ENCODE peak calls at places on chromosomes 7 and 10, in seven cellular contexts. R is Right ventricle myocardium inferior, X is cardiac fibroblast, A is activated gamma-delta T cell treated with Interleukin-2 at 50 U/mL for 16 hours, F is AG04450, D is NCI-H2227 treated with DMSO at 0.1 percent for 48 hours, N is anterior cingulate cortex. E is an unnamed sample.

GRCh38 chr7:105802611-105803520 is 73.5 kb downstream of the ATXN7L1 start:
- DNase-seq in F (no peak), R (no peak), D (no peak), X (no peak), A (no peak), N (no peak), E (no peak)

GRCh38 chr7:131219277-131220041 is 108.2 kb upstream of the MKLN1 start:
- DNase-seq in A (no peak), D (no peak), N (peak), X (peak), R (peak), F (no peak), E (no peak)

GRCh38 chr7:25149844-25150243 is 24.8 kb upstream of the CYCS start:
- DNase-seq in A (no peak), X (no peak), R (no peak), D (no peak), N (no peak), F (no peak), E (no peak)

GRCh38 chr7:2894118-2894940 is 50.2 kb upstream of the GNA12 start:
- DNase-seq in F (no peak), N (no peak), A (peak), D (no peak), X (no peak), R (no peak), E (no peak)

GRCh38 chr7:123974326-123974908 is 49.4 kb downstream of the SPAM1 start:
- DNase-seq in A (no peak), R (no peak), D (no peak), F (no peak), X (no peak), N (no peak), E (no peak)

GRCh38 chr7:12322903-12323300 is 80.8 kb downstream of the VWDE start:
- DNase-seq in R (no peak), N (no peak), X (no peak), A (no peak), F (no peak), D (no peak), E (no peak)

GRCh38 chr10:31426425-31426824 is 107.4 kb downstream of the ZEB1 start:
- DNase-seq in A (no peak), N (no peak), R (no peak), F (peak), X (peak), D (no peak), E (peak)

GRCh38 chr10:79948976-79949722 is at the start of gene SFTPD:
- DNase-seq in R (no peak), A (no peak), F (no peak), X (peak), D (no peak), N (no peak), E (no peak)

GRCh38 chr10:76717141-76717540 is 920.5 kb downstream of the KCNMA1 start:
- DNase-seq in N (no peak), X (peak), A (no peak), D (no peak), R (no peak), F (no peak), E (peak)

GRCh38 chr10:105837951-105838350 is 1196.9 kb downstream of the SORCS3 start:
- DNase-seq in D (no peak), A (no peak), R (no peak), F (no peak), N (no peak), X (peak), E (peak)

GRCh38 chr10:86423739-86424138 is 57.1 kb upstream of the GRID1 start:
- DNase-seq in A (no peak), F (no peak), N (no peak), X (no peak), R (no peak), D (no peak), E (no peak)

GRCh38 chr7:28144266-28144665 is 36.3 kb downstream of the JAZF1 start:
- DNase-seq in R (no peak), N (peak), F (no peak), D (peak), A (no peak), X (no peak), E (no peak)

GRCh38 chr7:129252133-129252532 is 27.3 kb downstream of the AHCYL2 start:
- DNase-seq in X (no peak), R (no peak), N (no peak), A (no peak), D (no peak), F (no peak), E (no peak)

GRCh38 chr10:90674927-90675326 is 182.9 kb downstream of the HTR7 start:
- DNase-seq in R (no peak), X (peak), A (no peak), N (no peak), F (peak), D (no peak), E (peak)

GRCh38 chr7:51033722-51034530 is 251.2 kb upstream of the GRB10 start:
- DNase-seq in N (no peak), X (no peak), R (no peak), F (no peak), D (no peak), A (no peak), E (no peak)

GRCh38 chr10:24457661-24458318 is 248.9 kb downstream of the KIAA1217 start:
- DNase-seq in R (no peak), N (no peak), D (no peak), A (no peak), X (peak), F (no peak), E (no peak)

GRCh38 chr10:14325325-14325955 is 5.3 kb downstream of the FRMD4A start:
- DNase-seq in A (peak), F (no peak), N (no peak), D (no peak), X (peak), R (no peak), E (no peak)

GRCh38 chr7:148306759-148307158 is 283.8 kb upstream of the C7orf33 start:
- DNase-seq in F (no peak), N (no peak), D (no peak), X (no peak), R (no peak), A (no peak), E (no peak)

GRCh38 chr10:105239311-105240215 is 598.5 kb downstream of the SORCS3 start:
- DNase-seq in F (no peak), X (no peak), R (no peak), D (no peak), N (no peak), A (no peak), E (no peak)

GRCh38 chr10:85612378-85612775 is 754.2 kb downstream of the GRID1 start:
- DNase-seq in D (no peak), F (no peak), X (no peak), N (no peak), A (peak), R (no peak), E (no peak)

GRCh38 chr10:114686013-114686412 is 27.9 kb upstream of the ABLIM1 start:
- DNase-seq in A (no peak), X (no peak), F (no peak), R (no peak), D (no peak), N (no peak), E (no peak)

GRCh38 chr7:158257001-158257400 is 330.6 kb downstream of the PTPRN2 start:
- DNase-seq in F (no peak), X (no peak), N (no peak), R (no peak), A (no peak), D (no peak), E (no peak)

GRCh38 chr7:157271315-157271990 is 65.4 kb upstream of the DNAJB6 start:
- DNase-seq in R (no peak), X (peak), D (no peak), F (no peak), N (no peak), A (no peak), E (no peak)

GRCh38 chr7:151599401-151600227 is 79.9 kb upstream of the RHEB start:
- DNase-seq in R (no peak), A (no peak), X (peak), D (no peak), F (peak), N (no peak), E (peak)

GRCh38 chr10:99430451-99431189 is at the start of gene GOT1:
- DNase-seq in D (peak), A (peak), F (peak), R (peak), X (peak), N (peak), E (peak)